ENCODE peak calls at places on chromosomes 5 and 9, in seven cellular contexts. P is HFF-Myc; O is AG04449; W is GM06990; S is heart left ventricle; L is AG04450; Z is CD8-positive, alpha-beta T cell. I is an unnamed sample.

GRCh38 chr5:69281114-69281513 is 46.4 kb downstream of the CDK7 start:
- DNase-seq in S (no peak), P (no peak), O (no peak), L (no peak), W (no peak), Z (no peak), I (no peak)

GRCh38 chr9:98658965-98659364 is 49.8 kb downstream of the GABBR2 start:
- DNase-seq in O (peak), P (no peak), Z (no peak), L (peak), W (no peak), S (no peak), I (no peak)

GRCh38 chr9:87381746-87382145 is 115.9 kb upstream of the DAPK1 start:
- DNase-seq in O (no peak), L (no peak), W (no peak), S (no peak), P (no peak), Z (no peak), I (no peak)

GRCh38 chr5:58648846-58649245 is 66.0 kb downstream of the RAB3C start:
- DNase-seq in S (no peak), P (no peak), L (no peak), O (no peak), W (no peak), Z (no peak), I (no peak)

GRCh38 chr9:122202099-122202498 is 26.7 kb downstream of the LHX6 start:
- DNase-seq in L (no peak), W (no peak), S (peak), Z (no peak), O (no peak), P (no peak), I (no peak)

GRCh38 chr5:17120209-17120608 is 97.2 kb upstream of the BASP1 start:
- DNase-seq in O (no peak), L (no peak), W (no peak), Z (no peak), S (no peak), P (no peak), I (no peak)

GRCh38 chr9:20624201-20625002 is 2.1 kb upstream of the MLLT3 start:
- DNase-seq in S (peak), Z (no peak), P (peak), L (no peak), W (peak), O (no peak), I (no peak)

GRCh38 chr5:22431406-22431805 is 421.7 kb downstream of the CDH12 start:
- DNase-seq in P (no peak), L (no peak), O (no peak), S (no peak), W (no peak), Z (no peak), I (no peak)

DNA sequence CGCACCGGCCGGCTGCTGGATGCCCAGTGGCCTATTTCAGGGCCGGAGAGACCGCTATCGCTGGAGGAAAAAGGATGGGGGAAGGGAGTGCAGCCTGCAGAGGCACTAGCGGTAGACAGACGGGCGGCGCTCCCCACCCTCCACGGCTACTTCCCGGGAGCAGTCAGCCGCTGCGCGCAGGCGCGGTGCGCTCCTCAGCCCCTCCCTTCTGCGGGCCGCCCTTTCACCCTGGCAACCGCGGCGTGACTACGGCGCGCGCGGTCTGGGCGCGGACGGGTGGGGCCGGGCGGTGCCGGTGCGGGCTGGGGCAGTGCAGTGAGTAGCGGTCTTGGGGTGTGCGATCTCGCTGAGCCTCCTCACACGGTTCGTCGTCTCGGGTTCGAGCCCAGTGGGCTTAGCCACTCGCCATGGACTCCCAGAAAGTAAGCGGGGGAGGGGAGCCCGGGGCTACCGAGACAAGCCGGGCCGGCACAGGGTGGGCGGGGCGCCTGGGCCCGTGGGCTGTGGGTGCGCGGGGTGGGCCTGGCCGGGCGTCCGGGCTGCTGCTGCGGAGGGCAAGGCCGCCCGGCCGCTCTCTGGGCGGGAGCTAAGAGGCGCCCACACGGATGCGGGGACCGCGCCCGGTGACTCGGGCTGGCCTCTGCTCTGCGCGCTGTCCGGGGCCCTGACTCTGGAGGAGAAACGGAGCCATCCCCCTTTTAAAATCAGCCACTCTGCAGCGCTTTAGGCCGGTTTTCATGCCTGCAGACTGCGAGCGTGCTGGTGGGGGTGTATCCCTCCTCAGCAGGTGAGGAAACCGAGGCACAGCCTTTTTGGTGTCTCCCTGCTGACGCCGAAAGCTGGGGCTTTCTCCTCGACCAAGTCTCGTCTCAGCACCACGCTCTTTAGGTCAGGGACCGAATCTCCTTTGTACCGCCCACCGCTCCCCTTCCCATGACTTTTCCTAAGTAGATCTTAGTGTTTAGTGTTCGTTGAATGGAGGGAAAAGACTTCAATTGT is at the start of gene FSD1L:
- DNase-seq in Z (peak), S (peak), W (peak), O (peak), L (peak), P (peak), I (peak)
- TF ChIP-seq CTCF in Z (no peak), S (peak), W (peak), O (peak), L (peak), P (no peak), I (peak)

GRCh38 chr5:142403583-142403982 is 78.8 kb upstream of the SPRY4 start:
- DNase-seq in W (no peak), O (no peak), S (no peak), Z (no peak), P (no peak), L (no peak), I (no peak)
- H3K4me3 ChIP-seq in W (no peak), O (no peak), S (no peak), Z (no peak), P (no peak), L (no peak), I (no peak)

GRCh38 chr9:106862115-106862945 is 636 bp upstream of the ZNF462 start:
- DNase-seq in S (peak), O (no peak), W (peak), L (no peak), P (no peak), Z (no peak), I (no peak)
- TF ChIP-seq CTCF in S (no peak), O (peak), W (peak), L (peak), P (peak), Z (no peak), I (no peak)

GRCh38 chr9:138072161-138072842 is 194.7 kb downstream of the CACNA1B start:
- DNase-seq in S (peak), W (no peak), L (no peak), Z (no peak), P (no peak), O (no peak), I (no peak)
- H3K4me3 ChIP-seq in S (no peak), W (no peak), L (no peak), Z (no peak), P (no peak), O (no peak), I (no peak)